ENCODE peak calls at places on chromosomes 11 and 22, in nine cellular contexts. U, A, C, Z, Y, K, J, S and X are unnamed samples.

GRCh38 chr11:116984589-116984988 is 113.6 kb downstream of the SIK3 start:
- DNase-seq in U (no peak), A (peak), C (peak), Z (peak), Y (no peak), K (peak), J (no peak), S (no peak), X (no peak)

GRCh38 chr11:8070417-8071101 is 10.5 kb upstream of the TUB start:
- DNase-seq in U (peak), A (peak), C (peak), Z (peak), Y (no peak), K (peak), J (no peak), S (peak), X (no peak)

GRCh38 chr11:72975778-72976520 is 161.7 kb downstream of the ATG16L2 start:
- DNase-seq in U (no peak), A (peak), C (peak), Z (peak), Y (no peak), K (no peak), J (no peak), S (no peak), X (no peak)

GRCh38 chr22:21041937-21042336 is 3.8 kb upstream of the LRRC74B start:
- DNase-seq in U (no peak), A (peak), C (peak), Z (peak), Y (no peak), K (no peak), J (no peak), S (no peak), X (no peak)

GRCh38 chr11:3920148-3920852 is 64.8 kb downstream of the STIM1 start:
- DNase-seq in U (peak), A (peak), C (peak), Z (peak), Y (no peak), K (no peak), J (no peak), S (no peak), X (no peak)

GRCh38 chr11:100830978-100831732 is 144.1 kb downstream of the ARHGAP42 start:
- DNase-seq in U (peak), A (peak), C (peak), Z (peak), Y (no peak), K (peak), J (no peak), S (no peak), X (no peak)

GRCh38 chr11:75422248-75423231 is 10.5 kb downstream of the KLHL35 start:
- DNase-seq in U (peak), A (no peak), C (peak), Z (no peak), Y (no peak), K (no peak), J (peak), S (peak), X (no peak)

GRCh38 chr11:95035316-95035715 is 10.3 kb downstream of the KDM4E start:
- DNase-seq in U (no peak), A (no peak), C (no peak), Z (no peak), Y (no peak), K (no peak), J (no peak), S (no peak), X (no peak)

GRCh38 chr22:45150139-45150538 is 13.6 kb upstream of the NUP50 start:
- DNase-seq in U (no peak), A (no peak), C (no peak), Z (peak), Y (no peak), K (no peak), J (no peak), S (no peak), X (no peak)

GRCh38 chr11:73317803-73318202 is 9.7 kb downstream of the ARHGEF17 start:
- DNase-seq in U (no peak), A (peak), C (no peak), Z (no peak), Y (no peak), K (no peak), J (no peak), S (no peak), X (no peak)

GRCh38 chr22:27809700-27810365 is 8.3 kb upstream of the MN1 start:
- DNase-seq in U (no peak), A (no peak), C (no peak), Z (no peak), Y (no peak), K (no peak), J (no peak), S (no peak), X (no peak)

GRCh38 chr11:2791521-2792375 is 92.0 kb upstream of the KCNQ1OT1 start:
- DNase-seq in U (no peak), A (no peak), C (no peak), Z (no peak), Y (peak), K (no peak), J (no peak), S (no peak), X (no peak)

GRCh38 chr11:72752088-72752914 is at the start of gene ARAP1:
- DNase-seq in U (peak), A (peak), C (peak), Z (peak), Y (peak), K (peak), J (peak), S (peak), X (no peak)

GRCh38 chr22:20524004-20524481 is 16.6 kb downstream of the MED15 start:
- DNase-seq in U (no peak), A (peak), C (peak), Z (peak), Y (no peak), K (peak), J (no peak), S (no peak), X (no peak)

GRCh38 chr11:74462631-74463030 is 4.7 kb downstream of the KCNE3 start:
- DNase-seq in U (no peak), A (no peak), C (no peak), Z (no peak), Y (no peak), K (no peak), J (no peak), S (no peak), X (no peak)

GRCh38 chr22:27377501-27377900 is 424.1 kb downstream of the MN1 start:
- DNase-seq in U (no peak), A (no peak), C (no peak), Z (no peak), Y (no peak), K (no peak), J (no peak), S (no peak), X (no peak)

GRCh38 chr11:40162901-40163300 is 1296.6 kb downstream of the LRRC4C start:
- DNase-seq in U (no peak), A (no peak), C (no peak), Z (no peak), Y (no peak), K (no peak), J (no peak), S (no peak), X (no peak)

GRCh38 chr11:9092846-9093778 is 1.7 kb upstream of the SCUBE2 start:
- DNase-seq in U (peak), A (no peak), C (no peak), Z (peak), Y (no peak), K (no peak), J (no peak), S (no peak), X (no peak)

GRCh38 chr11:131534611-131535010 is 164.2 kb downstream of the NTM start:
- DNase-seq in U (no peak), A (no peak), C (no peak), Z (no peak), Y (no peak), K (no peak), J (no peak), S (no peak), X (no peak)

GRCh38 chr11:86372586-86372985 is 2.1 kb upstream of the CCDC81 start:
- DNase-seq in U (no peak), A (no peak), C (no peak), Z (no peak), Y (no peak), K (no peak), J (no peak), S (no peak), X (no peak)

GRCh38 chr11:47998733-47999359 is 18.5 kb downstream of the PTPRJ start:
- DNase-seq in U (peak), A (no peak), C (no peak), Z (no peak), Y (no peak), K (peak), J (no peak), S (peak), X (no peak)

GRCh38 chr11:33402066-33402465 is 144.9 kb downstream of the HIPK3 start:
- DNase-seq in U (no peak), A (no peak), C (no peak), Z (no peak), Y (no peak), K (peak), J (no peak), S (no peak), X (no peak)

GRCh38 chr11:58927393-58928081 is 11.8 kb upstream of the GLYATL1 start:
- DNase-seq in U (no peak), A (peak), C (peak), Z (peak), Y (no peak), K (peak), J (no peak), S (peak), X (no peak)

GRCh38 chr11:83681045-83681781 is 395.0 kb upstream of the CCDC90B start:
- DNase-seq in U (no peak), A (no peak), C (no peak), Z (no peak), Y (no peak), K (peak), J (peak), S (no peak), X (no peak)

GRCh38 chr22:20063271-20064139 is 16.5 kb upstream of the DGCR8 start:
- DNase-seq in U (no peak), A (no peak), C (no peak), Z (no peak), Y (no peak), K (no peak), J (no peak), S (no peak), X (no peak)

GRCh38 chr22:43260818-43261217 is 73.9 kb upstream of the TTLL12 start:
- DNase-seq in U (no peak), A (peak), C (peak), Z (no peak), Y (no peak), K (no peak), J (no peak), S (no peak), X (no peak)